ENCODE peak calls at places on chromosomes 12 and 14, in four cellular contexts. O is neuronal stem cell; K is K562; P is naive thymus-derived CD4-positive, alpha-beta T cell. W is an unnamed sample.

GRCh38 chr12:66763453-66763852 is 84.6 kb upstream of the GRIP1 start:
- DNase-seq in O (no peak), K (no peak), P (no peak), W (no peak)

GRCh38 chr14:75375983-75376382 is 51.8 kb upstream of the JDP2 start:
- DNase-seq in O (no peak), K (no peak), P (no peak), W (no peak)

GRCh38 chr12:92574046-92574783 is 128.6 kb upstream of the PLEKHG7 start:
- DNase-seq in O (no peak), K (no peak), P (no peak), W (no peak)

GRCh38 chr14:103121846-103122577 is 1.2 kb upstream of the TNFAIP2 start:
- DNase-seq in O (no peak), K (peak; percentile 71), P (no peak), W (peak; percentile 87)

GRCh38 chr12:16350682-16351081 is 3.2 kb downstream of the MGST1 start:
- DNase-seq in O (peak; percentile 32), K (no peak), P (no peak), W (peak; percentile 13)

GRCh38 chr14:86961106-86961716 is 1031.8 kb downstream of the GALC start:
- DNase-seq in O (no peak), K (peak; percentile 5), P (no peak), W (peak; percentile 50)

GRCh38 chr12:103495783-103496456 is at the start of gene C12orf42:
- DNase-seq in O (peak; percentile 59), K (peak; percentile 16), P (peak; percentile 16), W (peak; percentile 24)

GRCh38 chr12:101802486-101802885 is 28.3 kb downstream of the GNPTAB start:
- DNase-seq in O (no peak), K (no peak), P (no peak), W (no peak)

GRCh38 chr12:122506393-122506938 is 5.7 kb upstream of the ZCCHC8 start:
- DNase-seq in O (no peak), K (no peak), P (no peak), W (no peak)

GRCh38 chr14:49478784-49479183 is 107.4 kb downstream of the RPS29 start:
- DNase-seq in O (no peak), K (no peak), P (no peak), W (no peak)

GRCh38 chr14:54650331-54651017 is 83.5 kb downstream of the SAMD4A start:
- DNase-seq in O (no peak), K (no peak), P (no peak), W (no peak)

GRCh38 chr14:100761481-100761880 is 34.8 kb downstream of the DLK1 start:
- DNase-seq in O (no peak), K (no peak), P (no peak), W (no peak)

GRCh38 chr12:40149673-40150260 is 43.9 kb upstream of the SLC2A13 start:
- DNase-seq in O (no peak), K (no peak), P (no peak), W (no peak)

GRCh38 chr12:62813031-62813829 is 121.7 kb downstream of the PPM1H start:
- DNase-seq in O (peak; percentile 62), K (peak; percentile 47), P (peak; percentile 5), W (peak; percentile 80)

GRCh38 chr14:53968756-53969155 is 12.1 kb upstream of the BMP4 start:
- DNase-seq in O (no peak), K (no peak), P (no peak), W (no peak)

GRCh38 chr12:124863409-124864325 is at the start of gene SCARB1:
- DNase-seq in O (peak; percentile 76), K (peak; percentile 97), P (peak; percentile 82), W (peak; percentile 95)

GRCh38 chr12:3141339-3142321 is 64.5 kb downstream of the TSPAN9 start:
- DNase-seq in O (no peak), K (no peak), P (no peak), W (no peak)

DNA sequence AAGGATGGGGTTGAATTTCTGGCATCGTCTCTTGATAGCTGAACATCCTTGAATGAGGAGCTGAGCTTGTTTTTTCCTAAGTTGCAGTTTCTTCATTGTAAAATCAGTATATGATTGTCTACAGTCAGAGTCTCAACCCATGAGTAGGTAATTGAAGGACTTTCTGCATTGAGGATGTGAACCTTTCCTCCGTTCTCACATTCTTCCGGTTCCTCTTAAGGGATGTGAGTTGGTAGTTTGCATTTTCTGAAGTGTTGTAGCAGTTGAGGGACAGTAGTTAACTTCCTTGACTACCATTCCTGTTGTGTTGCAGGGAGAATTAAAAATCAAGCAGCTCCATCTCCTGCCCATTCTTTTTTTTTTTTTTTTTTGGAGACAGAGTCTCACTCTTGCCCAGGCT is 19.1 kb downstream of the TPCN1 start:
- DNase-seq in O (no peak), K (no peak), P (no peak), W (no peak)
- H3K4me1 ChIP-seq in O (no peaks in the 10 kb centered on the region), K (peaks cover 39% of the 10 kb centered on the region), P (peaks cover 7% of the 10 kb centered on the region), W (peaks cover 52% of the 10 kb centered on the region)

GRCh38 chr14:90782892-90783291 is 33.3 kb downstream of the TTC7B start:
- DNase-seq in O (no peak), K (no peak), P (no peak), W (no peak)
- H3K36me3 ChIP-seq in O (peaks cover 48% of the 10 kb centered on the region), K (peaks cover 54% of the 10 kb centered on the region), P (no peaks in the 10 kb centered on the region), W (no peaks in the 10 kb centered on the region)

GRCh38 chr14:76998777-76999366 is 29.6 kb downstream of the IRF2BPL start:
- DNase-seq in O (no peak), K (no peak), P (no peak), W (peak; percentile 78)
- H3K4me1 ChIP-seq in O (peaks cover 30% of the 10 kb centered on the region), K (no peaks in the 10 kb centered on the region), P (peaks cover 9% of the 10 kb centered on the region), W (peaks cover 60% of the 10 kb centered on the region)

DNA sequence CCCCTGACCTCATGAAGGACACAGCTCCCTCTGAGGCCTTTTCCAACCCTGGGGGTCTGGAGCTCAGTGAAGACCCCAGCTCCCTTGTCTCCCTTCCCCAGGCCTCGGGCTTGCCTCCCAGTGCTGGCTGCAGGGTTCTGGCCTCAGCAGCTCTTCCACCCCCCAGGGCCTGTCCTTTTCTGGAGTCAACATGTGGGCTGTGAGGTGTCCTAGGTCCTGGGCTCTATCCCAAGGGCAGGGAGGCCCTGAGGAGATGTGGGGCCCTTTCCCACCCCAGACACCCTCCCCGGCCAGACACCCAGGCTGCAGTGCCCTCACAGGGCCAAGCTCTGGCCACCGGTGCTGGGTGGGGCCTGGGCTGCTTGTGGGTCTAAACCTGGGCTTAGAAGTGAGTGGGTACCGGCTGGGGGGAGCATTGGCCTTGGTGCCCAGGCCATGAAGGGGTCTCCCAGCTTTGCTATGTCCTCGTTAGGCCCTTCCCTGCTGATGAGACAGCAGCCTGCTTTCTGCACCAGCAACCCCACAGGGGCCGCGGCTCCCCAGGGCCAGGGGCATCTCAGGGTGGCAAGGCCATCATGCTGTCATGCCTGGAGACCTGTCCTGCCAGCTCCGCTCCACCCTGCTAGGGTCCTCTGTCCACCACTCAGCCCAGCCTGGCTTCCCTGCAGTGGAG is 2.7 kb upstream of the CRIP2 start:
- DNase-seq in O (no peak), K (no peak), P (no peak), W (no peak)
- H3K36me3 ChIP-seq in O (peaks cover 37% of the 10 kb centered on the region), K (peaks cover 26% of the 10 kb centered on the region), P (no peaks in the 10 kb centered on the region), W (no peaks in the 10 kb centered on the region)

GRCh38 chr14:31943861-31944255 is 133.2 kb upstream of the ARHGAP5 start:
- DNase-seq in O (no peak), K (no peak), P (no peak), W (no peak)

GRCh38 chr14:31942216-31942841 is 134.8 kb upstream of the ARHGAP5 start:
- DNase-seq in O (no peak), K (no peak), P (no peak), W (no peak)

GRCh38 chr14:31944256-31945073 is 132.6 kb upstream of the ARHGAP5 start:
- DNase-seq in O (no peak), K (no peak), P (no peak), W (peak; percentile 79)

GRCh38 chr14:31941487-31941886 is 135.6 kb upstream of the ARHGAP5 start:
- DNase-seq in O (no peak), K (no peak), P (no peak), W (no peak)

GRCh38 chr14:31943217-31943616 is 133.9 kb upstream of the ARHGAP5 start:
- DNase-seq in O (no peak), K (no peak), P (no peak), W (no peak)
- H3K4me1 ChIP-seq in O (peaks cover 3% of the 10 kb centered on the region), K (no peaks in the 10 kb centered on the region), P (peaks cover 28% of the 10 kb centered on the region), W (peaks cover 30% of the 10 kb centered on the region)

GRCh38 chr12:118044577-118044976 is 16.4 kb downstream of the WSB2 start:
- DNase-seq in O (no peak), K (no peak), P (no peak), W (no peak)
- H3K36me3 ChIP-seq in O (peaks cover 92% of the 10 kb centered on the region), K (peaks cover 67% of the 10 kb centered on the region), P (peaks cover 17% of the 10 kb centered on the region), W (no peaks in the 10 kb centered on the region)

GRCh38 chr12:29799591-29799990 is 15.8 kb upstream of the TMTC1 start:
- DNase-seq in O (no peak), K (no peak), P (no peak), W (no peak)
- H3K4me1 ChIP-seq in O (peaks cover 13% of the 10 kb centered on the region), K (no peaks in the 10 kb centered on the region), P (no peaks in the 10 kb centered on the region), W (peaks cover 14% of the 10 kb centered on the region)

GRCh38 chr14:69988979-69989378 is 109.8 kb downstream of the SMOC1 start:
- DNase-seq in O (no peak), K (no peak), P (no peak), W (no peak)
- H3K36me3 ChIP-seq in O (peaks cover 27% of the 10 kb centered on the region), K (no peaks in the 10 kb centered on the region), P (no peaks in the 10 kb centered on the region), W (no peaks in the 10 kb centered on the region)

GRCh38 chr14:60101801-60102200 is 10.1 kb downstream of the PCNX4 start:
- DNase-seq in O (no peak), K (no peak), P (no peak), W (no peak)

GRCh38 chr14:60102389-60102788 is 10.7 kb downstream of the PCNX4 start:
- DNase-seq in O (no peak), K (no peak), P (no peak), W (no peak)

GRCh38 chr14:60111732-60112131 is 20.0 kb downstream of the PCNX4 start:
- DNase-seq in O (no peak), K (no peak), P (no peak), W (no peak)

DNA sequence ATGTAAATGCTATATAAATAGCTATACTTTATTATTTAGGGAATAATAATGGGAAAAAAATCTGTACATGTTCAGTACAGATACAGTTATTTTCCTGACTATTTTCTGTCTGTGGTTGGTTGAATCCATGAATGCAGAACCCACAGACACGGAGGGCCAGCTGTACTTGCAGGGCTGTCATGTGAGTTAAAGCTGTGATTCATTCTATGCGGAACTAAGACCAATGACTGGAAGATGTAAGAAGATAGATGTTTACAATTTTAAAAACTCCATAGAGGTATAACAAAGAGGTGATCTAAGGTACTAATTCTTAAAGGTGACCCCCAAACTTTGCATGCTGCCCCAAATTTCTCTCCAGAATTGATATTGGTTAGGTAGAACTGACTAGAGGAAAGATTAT is 14.6 kb downstream of the PCNX4 start:
- DNase-seq in O (no peak), K (no peak), P (no peak), W (peak; percentile 35)
- H3K4me1 ChIP-seq in O (no peaks in the 10 kb centered on the region), K (no peaks in the 10 kb centered on the region), P (no peaks in the 10 kb centered on the region), W (no peaks in the 10 kb centered on the region)

W was measured in hepatocyte.